ENCODE peak calls at places on chromosomes 6 and 20, in seven cellular contexts. B is endothelial cell of umbilical vein, W is IMR-90, C is adrenal gland, K is heart left ventricle, T is gastrocnemius medialis, M is ovary. Z is an unnamed sample.

GRCh38 chr6:83055366-83055964 is 10.2 kb downstream of the UBE3D start:
- DNase-seq in B (peak), W (peak), C (peak), K (peak), T (no peak), M (peak), Z (peak)

GRCh38 chr20:41330343-41330720 is 10.3 kb upstream of the LPIN3 start:
- DNase-seq in B (no peak), W (peak), C (no peak), K (no peak), T (no peak), M (no peak), Z (peak)

GRCh38 chr20:309306-309840 is 12.0 kb downstream of the ZCCHC3 start:
- DNase-seq in B (no peak), W (peak), C (no peak), K (no peak), T (no peak), M (no peak), Z (no peak)

GRCh38 chr6:166450167-166450873 is 67.6 kb upstream of the MPC1 start:
- DNase-seq in B (no peak), W (no peak), C (no peak), K (no peak), T (no peak), M (no peak), Z (no peak)

GRCh38 chr20:37525810-37526209 is 1.9 kb downstream of the BLCAP start:
- DNase-seq in B (no peak), W (no peak), C (no peak), K (no peak), T (no peak), M (no peak), Z (peak)

GRCh38 chr20:59042151-59042795 is at the start of gene PRELID3B:
- DNase-seq in B (no peak), W (no peak), C (peak), K (peak), T (peak), M (no peak), Z (no peak)

GRCh38 chr6:24929255-24929654 is 6.5 kb downstream of the RIPOR2 start:
- DNase-seq in B (no peak), W (no peak), C (no peak), K (no peak), T (no peak), M (no peak), Z (no peak)

GRCh38 chr20:12414446-12415274 is 497.0 kb downstream of the BTBD3 start:
- DNase-seq in B (no peak), W (no peak), C (peak), K (no peak), T (no peak), M (no peak), Z (no peak)

GRCh38 chr6:136783495-136784270 is 8.6 kb downstream of the MAP3K5 start:
- DNase-seq in B (no peak), W (no peak), C (no peak), K (peak), T (no peak), M (no peak), Z (no peak)

DNA sequence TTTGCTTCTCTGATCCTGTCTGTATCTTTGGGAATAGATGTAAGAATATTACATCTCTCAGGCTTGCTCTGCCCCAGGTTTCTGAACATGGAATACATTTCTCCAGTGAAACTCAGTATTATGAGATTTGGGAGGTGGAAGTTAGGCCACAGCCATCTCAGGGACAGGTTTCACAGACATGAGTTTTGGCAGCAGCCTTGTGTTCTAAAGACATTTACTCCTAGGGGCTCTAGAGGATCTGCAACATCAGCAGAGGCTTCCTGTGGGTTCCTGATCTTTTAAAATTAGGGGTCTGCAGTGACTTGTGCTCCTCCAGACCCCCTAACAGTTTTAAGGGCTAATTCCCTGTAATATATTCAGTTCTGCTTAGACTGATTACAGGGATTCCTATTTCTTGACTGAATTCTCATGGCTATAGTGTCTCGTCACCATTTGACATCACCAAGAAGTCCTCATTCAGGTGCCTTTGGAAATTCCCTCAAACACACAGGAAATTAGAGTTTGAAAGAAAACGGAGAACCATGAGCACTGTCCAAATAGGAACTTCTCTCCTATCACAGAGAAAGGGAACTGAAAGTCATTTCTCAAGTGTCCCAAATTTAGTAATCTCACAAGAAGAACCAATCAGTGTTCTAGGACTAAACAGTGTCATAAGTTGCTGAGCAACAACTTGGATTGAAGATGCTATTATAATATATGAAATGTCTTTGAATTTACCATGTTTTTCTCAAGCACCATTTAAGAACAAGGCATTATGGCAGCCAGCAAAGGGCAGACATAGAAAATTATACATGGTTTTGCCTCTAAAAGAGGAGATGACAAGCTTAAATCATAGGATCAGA is 2.5 kb upstream of the HLA-DRA start:
- DNase-seq in B (peak), W (peak), C (no peak), K (no peak), T (no peak), M (no peak), Z (no peak)
- TF ChIP-seq POLR2A in B (no peak), W (no peak), C (peak), K (no peak), T (no peak), M (no peak), Z (no peak)

GRCh38 chr6:5869261-5869660 is 137.5 kb downstream of the NRN1 start:
- DNase-seq in B (no peak), W (no peak), C (no peak), K (no peak), T (no peak), M (no peak), Z (no peak)

GRCh38 chr6:5869676-5870075 is 137.0 kb downstream of the NRN1 start:
- DNase-seq in B (no peak), W (no peak), C (no peak), K (no peak), T (no peak), M (no peak), Z (no peak)

GRCh38 chr6:5865492-5866031 is 141.2 kb downstream of the NRN1 start:
- DNase-seq in B (no peak), W (no peak), C (no peak), K (no peak), T (no peak), M (no peak), Z (no peak)

GRCh38 chr6:5871296-5871695 is 135.4 kb downstream of the NRN1 start:
- DNase-seq in B (no peak), W (no peak), C (no peak), K (no peak), T (no peak), M (no peak), Z (no peak)

GRCh38 chr6:5866547-5867051 is 140.1 kb downstream of the NRN1 start:
- DNase-seq in B (peak), W (peak), C (no peak), K (no peak), T (no peak), M (no peak), Z (no peak)
- H3K4me3 ChIP-seq in B (no peak), W (peak), C (peak), K (peak), T (no peak), M (no peak), Z (no peak)

GRCh38 chr6:133040025-133040838 is 200.9 kb upstream of the EYA4 start:
- DNase-seq in B (peak), W (peak), C (no peak), K (no peak), T (no peak), M (no peak), Z (no peak)
- TF ChIP-seq CTCF in B (no peak), W (peak), C (peak), K (no peak), T (no peak), M (no peak), Z (no peak)

GRCh38 chr6:16334671-16335070 is 96.3 kb downstream of the GMPR start:
- DNase-seq in B (no peak), W (peak), C (peak), K (peak), T (peak), M (peak), Z (peak)

GRCh38 chr6:16332175-16332542 is 93.8 kb downstream of the GMPR start:
- DNase-seq in B (peak), W (peak), C (peak), K (peak), T (peak), M (peak), Z (peak)

GRCh38 chr6:16333580-16333979 is 95.2 kb downstream of the GMPR start:
- DNase-seq in B (no peak), W (peak), C (no peak), K (no peak), T (no peak), M (no peak), Z (no peak)

GRCh38 chr6:16335176-16335575 is 96.8 kb downstream of the GMPR start:
- DNase-seq in B (no peak), W (no peak), C (no peak), K (no peak), T (no peak), M (no peak), Z (no peak)

GRCh38 chr6:16331328-16332174 is 93.2 kb downstream of the GMPR start:
- DNase-seq in B (peak), W (peak), C (peak), K (peak), T (peak), M (peak), Z (no peak)
- TF ChIP-seq POLR2A in B (no peak), W (no peak), C (no peak), K (no peak), T (no peak), M (no peak), Z (no peak)

GRCh38 chr6:135056632-135057031 is 2.0 kb upstream of the HBS1L start:
- DNase-seq in B (no peak), W (no peak), C (no peak), K (no peak), T (no peak), M (no peak), Z (no peak)

GRCh38 chr6:135054575-135055498 is at the start of gene HBS1L:
- DNase-seq in B (peak), W (peak), C (peak), K (peak), T (peak), M (peak), Z (peak)

GRCh38 chr6:135052939-135053338 is 1.7 kb downstream of the HBS1L start:
- DNase-seq in B (no peak), W (no peak), C (no peak), K (no peak), T (no peak), M (no peak), Z (no peak)

GRCh38 chr6:135054238-135054574 is 416 bp downstream of the HBS1L start:
- DNase-seq in B (no peak), W (peak), C (no peak), K (no peak), T (no peak), M (no peak), Z (no peak)

DNA sequence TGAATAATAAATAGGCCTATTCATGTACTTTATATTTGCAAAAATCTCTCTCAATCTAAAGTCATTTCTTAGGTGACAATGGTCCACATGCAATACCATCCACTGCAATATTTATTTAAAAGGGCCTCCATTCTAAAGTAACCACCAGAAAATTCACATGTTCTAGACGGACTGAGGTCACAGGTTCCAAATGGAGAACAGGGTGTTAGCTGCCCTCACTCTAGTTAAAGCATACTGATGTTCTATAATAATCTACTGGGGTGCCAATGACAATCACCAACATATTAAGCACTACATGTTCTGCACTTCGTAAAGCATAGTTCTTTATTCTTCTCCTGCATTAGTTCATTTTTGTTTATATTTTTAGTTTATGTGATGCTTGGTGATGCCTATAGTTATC is 1.2 kb downstream of the HBS1L start:
- DNase-seq in B (no peak), W (no peak), C (no peak), K (no peak), T (no peak), M (no peak), Z (no peak)
- H3K4me3 ChIP-seq in B (no peak), W (no peak), C (peak), K (peak), T (peak), M (peak), Z (no peak)

GRCh38 chr6:139832906-139833305 is 458.5 kb upstream of the CITED2 start:
- DNase-seq in B (no peak), W (no peak), C (no peak), K (no peak), T (peak), M (no peak), Z (no peak)

GRCh38 chr6:139833592-139833991 is 459.1 kb upstream of the CITED2 start:
- DNase-seq in B (no peak), W (no peak), C (no peak), K (no peak), T (peak), M (no peak), Z (no peak)

GRCh38 chr6:139834232-139834631 is 459.8 kb upstream of the CITED2 start:
- DNase-seq in B (no peak), W (no peak), C (no peak), K (no peak), T (no peak), M (no peak), Z (peak)

GRCh38 chr6:139829557-139829956 is 455.1 kb upstream of the CITED2 start:
- DNase-seq in B (no peak), W (no peak), C (no peak), K (no peak), T (no peak), M (peak), Z (no peak)

GRCh38 chr6:139832493-139832892 is 458.0 kb upstream of the CITED2 start:
- DNase-seq in B (no peak), W (no peak), C (no peak), K (no peak), T (no peak), M (no peak), Z (no peak)
- TF ChIP-seq CTCF in B (no peak), W (no peak), C (no peak), K (no peak), T (no peak), M (no peak), Z (no peak)

GRCh38 chr20:63490416-63490815 is 8.5 kb downstream of the EEF1A2 start:
- DNase-seq in B (no peak), W (no peak), C (no peak), K (no peak), T (no peak), M (no peak), Z (no peak)

GRCh38 chr20:63492982-63493381 is 5.9 kb downstream of the EEF1A2 start:
- DNase-seq in B (no peak), W (no peak), C (no peak), K (no peak), T (peak), M (no peak), Z (no peak)

GRCh38 chr20:63492518-63492917 is 6.4 kb downstream of the EEF1A2 start:
- DNase-seq in B (no peak), W (no peak), C (no peak), K (no peak), T (no peak), M (no peak), Z (no peak)

GRCh38 chr20:63491635-63492230 is 7.2 kb downstream of the EEF1A2 start:
- DNase-seq in B (no peak), W (no peak), C (no peak), K (no peak), T (peak), M (no peak), Z (no peak)

DNA sequence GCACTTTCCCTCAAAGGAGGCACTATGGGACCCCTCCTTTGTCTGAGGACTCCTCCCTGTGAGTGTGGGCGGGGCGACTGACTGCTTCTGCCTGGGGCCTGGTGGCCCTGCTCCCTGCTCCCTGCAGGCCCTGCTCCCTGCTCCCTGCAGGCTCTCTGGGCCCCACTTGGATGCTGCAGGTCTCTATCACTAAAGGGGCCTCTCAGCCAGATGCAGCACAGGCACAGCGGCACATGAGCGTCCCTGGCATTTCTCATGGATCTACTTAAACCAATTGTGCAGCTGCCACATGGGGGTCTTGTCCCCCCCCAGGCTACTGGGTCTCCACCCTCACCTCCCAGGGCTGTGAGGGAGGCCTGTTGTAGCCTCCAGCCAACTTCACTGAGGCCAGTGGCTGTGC is 7.8 kb downstream of the EEF1A2 start:
- DNase-seq in B (no peak), W (no peak), C (no peak), K (no peak), T (peak), M (no peak), Z (no peak)
- TF ChIP-seq POLR2A in B (no peak), W (no peak), C (no peak), K (no peak), T (no peak), M (no peak), Z (no peak)